ENCODE peak calls at places on chromosomes 5 and 9, in seven cellular contexts. One of them, this sample, is unnamed.

GRCh38 chr9:89358376-89358775 is 40.1 kb downstream of the SECISBP2 start:
- DNase-seq in NCI-H774: no peak
- DNase-seq in endodermal cell: no peak
- DNase-seq in NCI-H187: no peak
- DNase-seq in nucleus accumbens: no peak
- DNase-seq in fibroblast of mammary gland: no peak
- DNase-seq in HS-27A: no peak
- DNase-seq in this sample: no peak

GRCh38 chr5:161167001-161167765 is 315.2 kb upstream of the ATP10B start:
- DNase-seq in NCI-H187: no peak
- DNase-seq in NCI-H774: no peak
- DNase-seq in endodermal cell: no peak
- DNase-seq in nucleus accumbens: no peak
- DNase-seq in fibroblast of mammary gland: no peak
- DNase-seq in HS-27A: no peak
- DNase-seq in this sample: no peak

GRCh38 chr5:153654444-153654843 is 164.0 kb downstream of the GRIA1 start:
- DNase-seq in NCI-H187: no peak
- DNase-seq in fibroblast of mammary gland: peak
- DNase-seq in NCI-H774: no peak
- DNase-seq in HS-27A: no peak
- DNase-seq in nucleus accumbens: no peak
- DNase-seq in endodermal cell: no peak
- DNase-seq in this sample: no peak

GRCh38 chr9:136972335-136972734 is 5.0 kb upstream of the PTGDS start:
- DNase-seq in fibroblast of mammary gland: no peak
- DNase-seq in NCI-H774: no peak
- DNase-seq in endodermal cell: no peak
- DNase-seq in nucleus accumbens: no peak
- DNase-seq in HS-27A: no peak
- DNase-seq in NCI-H187: no peak
- DNase-seq in this sample: no peak

GRCh38 chr9:35793461-35793860 is 2.1 kb downstream of the NPR2 start:
- DNase-seq in nucleus accumbens: no peak
- DNase-seq in NCI-H774: no peak
- DNase-seq in fibroblast of mammary gland: no peak
- DNase-seq in endodermal cell: no peak
- DNase-seq in NCI-H187: no peak
- DNase-seq in HS-27A: no peak
- DNase-seq in this sample: no peak

GRCh38 chr5:176879663-176880392 is 19.3 kb downstream of the HK3 start:
- DNase-seq in HS-27A: no peak
- DNase-seq in nucleus accumbens: no peak
- DNase-seq in NCI-H774: no peak
- DNase-seq in NCI-H187: no peak
- DNase-seq in endodermal cell: no peak
- DNase-seq in fibroblast of mammary gland: no peak
- DNase-seq in this sample: no peak

GRCh38 chr9:36207016-36207415 is 16.3 kb downstream of the CLTA start:
- DNase-seq in nucleus accumbens: peak
- DNase-seq in NCI-H187: no peak
- DNase-seq in NCI-H774: no peak
- DNase-seq in fibroblast of mammary gland: peak
- DNase-seq in endodermal cell: no peak
- DNase-seq in HS-27A: no peak
- DNase-seq in this sample: no peak

GRCh38 chr9:14692536-14692917 is 705 bp downstream of the ZDHHC21 start:
- DNase-seq in HS-27A: no peak
- DNase-seq in endodermal cell: no peak
- DNase-seq in fibroblast of mammary gland: no peak
- DNase-seq in NCI-H187: no peak
- DNase-seq in nucleus accumbens: no peak
- DNase-seq in NCI-H774: no peak
- DNase-seq in this sample: no peak

GRCh38 chr5:10595305-10595677 is 31.4 kb downstream of the ANKRD33B start:
- DNase-seq in NCI-H187: no peak
- DNase-seq in endodermal cell: no peak
- DNase-seq in nucleus accumbens: no peak
- DNase-seq in NCI-H774: no peak
- DNase-seq in HS-27A: no peak
- DNase-seq in fibroblast of mammary gland: peak
- DNase-seq in this sample: no peak

GRCh38 chr5:127885176-127885575 is 182.0 kb downstream of the CCDC192 start:
- DNase-seq in fibroblast of mammary gland: no peak
- DNase-seq in NCI-H774: peak
- DNase-seq in NCI-H187: no peak
- DNase-seq in HS-27A: no peak
- DNase-seq in nucleus accumbens: no peak
- DNase-seq in endodermal cell: no peak
- DNase-seq in this sample: no peak

GRCh38 chr9:86674475-86674874 is 272.8 kb downstream of the GAS1 start:
- DNase-seq in fibroblast of mammary gland: no peak
- DNase-seq in NCI-H187: no peak
- DNase-seq in NCI-H774: no peak
- DNase-seq in nucleus accumbens: no peak
- DNase-seq in endodermal cell: no peak
- DNase-seq in HS-27A: no peak
- DNase-seq in this sample: no peak

GRCh38 chr9:136289651-136290507 is 14.0 kb downstream of the CCDC187 start:
- DNase-seq in fibroblast of mammary gland: no peak
- DNase-seq in HS-27A: no peak
- DNase-seq in endodermal cell: peak
- DNase-seq in NCI-H187: no peak
- DNase-seq in NCI-H774: no peak
- DNase-seq in nucleus accumbens: no peak
- DNase-seq in this sample: no peak

GRCh38 chr5:67308988-67309688 is 112.5 kb upstream of the CD180 start:
- DNase-seq in NCI-H774: no peak
- DNase-seq in HS-27A: no peak
- DNase-seq in endodermal cell: no peak
- DNase-seq in NCI-H187: no peak
- DNase-seq in nucleus accumbens: no peak
- DNase-seq in fibroblast of mammary gland: no peak
- DNase-seq in this sample: no peak

GRCh38 chr5:10701567-10702039 is 59.4 kb downstream of the DAP start:
- DNase-seq in fibroblast of mammary gland: peak
- DNase-seq in nucleus accumbens: peak
- DNase-seq in HS-27A: no peak
- DNase-seq in NCI-H187: no peak
- DNase-seq in NCI-H774: peak
- DNase-seq in endodermal cell: peak
- DNase-seq in this sample: no peak

GRCh38 chr5:54915466-54916027 is 69.8 kb downstream of the ESM1 start:
- DNase-seq in endodermal cell: no peak
- DNase-seq in HS-27A: no peak
- DNase-seq in fibroblast of mammary gland: no peak
- DNase-seq in NCI-H187: no peak
- DNase-seq in NCI-H774: no peak
- DNase-seq in nucleus accumbens: no peak
- DNase-seq in this sample: no peak

GRCh38 chr9:98808411-98808815 is 943 bp downstream of the GALNT12 start:
- DNase-seq in nucleus accumbens: no peak
- DNase-seq in endodermal cell: peak
- DNase-seq in HS-27A: no peak
- DNase-seq in NCI-H187: no peak
- DNase-seq in NCI-H774: peak
- DNase-seq in fibroblast of mammary gland: no peak
- DNase-seq in this sample: no peak

This sample was measured in NCI-H2107.